ENCODE peak calls at places on chromosome X, in ten cellular contexts. O, R, L, E, A, U, H, P, N and Q are unnamed samples.

GRCh38 chrX:131987252-131987651 is 35.9 kb upstream of the STK26 start:
- DNase-seq in O (no peak), R (no peak), L (no peak), E (peak), A (no peak), U (no peak), H (no peak), P (peak), N (no peak), Q (no peak)

GRCh38 chrX:71493111-71493613 is 39.7 kb upstream of the OGT start:
- DNase-seq in O (no peak), R (no peak), L (peak), E (no peak), A (no peak), U (no peak), H (peak), P (no peak), N (no peak), Q (no peak)

GRCh38 chrX:13377537-13377936 is 57.7 kb upstream of the ATXN3L start:
- DNase-seq in O (no peak), R (no peak), L (peak), E (no peak), A (no peak), U (no peak), H (peak), P (no peak), N (no peak), Q (peak)

GRCh38 chrX:36986231-36986630 is 21.9 kb upstream of the FAM47C start:
- DNase-seq in O (no peak), R (no peak), L (no peak), E (no peak), A (no peak), U (no peak), H (no peak), P (no peak), N (no peak), Q (no peak)

GRCh38 chrX:119477812-119478232 is 9.6 kb downstream of the SLC25A5 start:
- DNase-seq in O (no peak), R (no peak), L (peak), E (no peak), A (no peak), U (no peak), H (peak), P (peak), N (peak), Q (no peak)

GRCh38 chrX:2584659-2585470 is 84.1 kb upstream of the DHRSX start:
- DNase-seq in O (no peak), R (no peak), L (no peak), E (no peak), A (no peak), U (no peak), H (no peak), P (no peak), N (no peak), Q (no peak)

GRCh38 chrX:110412971-110413726 is 54.5 kb downstream of the RTL9 start:
- DNase-seq in O (peak), R (peak), L (peak), E (peak), A (peak), U (peak), H (no peak), P (peak), N (peak), Q (peak)

GRCh38 chrX:153875391-153876111 is 10.4 kb downstream of the L1CAM start:
- DNase-seq in O (peak), R (peak), L (peak), E (peak), A (peak), U (no peak), H (peak), P (peak), N (peak), Q (no peak)

GRCh38 chrX:32269877-32270276 is 941.5 kb downstream of the DMD start:
- DNase-seq in O (no peak), R (no peak), L (no peak), E (no peak), A (no peak), U (no peak), H (no peak), P (no peak), N (no peak), Q (no peak)

GRCh38 chrX:132093239-132093860 is 34.5 kb downstream of the FRMD7 start:
- DNase-seq in O (no peak), R (no peak), L (no peak), E (no peak), A (no peak), U (no peak), H (no peak), P (no peak), N (no peak), Q (no peak)

GRCh38 chrX:140701480-140701879 is 8.1 kb upstream of the LINC00632 start:
- DNase-seq in O (peak), R (no peak), L (peak), E (peak), A (no peak), U (no peak), H (peak), P (no peak), N (no peak), Q (no peak)

GRCh38 chrX:115948018-115948923 is 222.3 kb upstream of the AGTR2 start:
- DNase-seq in O (no peak), R (no peak), L (no peak), E (peak), A (no peak), U (no peak), H (no peak), P (no peak), N (no peak), Q (no peak)

GRCh38 chrX:134254511-134254910 is 17.5 kb downstream of the CCDC160 start:
- DNase-seq in O (no peak), R (no peak), L (no peak), E (no peak), A (no peak), U (no peak), H (no peak), P (no peak), N (no peak), Q (no peak)

GRCh38 chrX:154411322-154411980 is at the start of gene TAFAZZIN:
- DNase-seq in O (peak), R (peak), L (peak), E (peak), A (peak), U (no peak), H (peak), P (peak), N (no peak), Q (peak)

GRCh38 chrX:39891781-39892180 is 206.0 kb downstream of the BCOR start:
- DNase-seq in O (no peak), R (no peak), L (no peak), E (peak), A (no peak), U (no peak), H (no peak), P (no peak), N (no peak), Q (no peak)

GRCh38 chrX:26387906-26388305 is 171.9 kb downstream of the MAGEB5 start:
- DNase-seq in O (no peak), R (no peak), L (no peak), E (no peak), A (no peak), U (no peak), H (no peak), P (no peak), N (no peak), Q (no peak)

GRCh38 chrX:2694868-2695267 is 3.8 kb downstream of the CD99 start:
- DNase-seq in O (no peak), R (no peak), L (peak), E (no peak), A (no peak), U (no peak), H (no peak), P (no peak), N (no peak), Q (no peak)

GRCh38 chrX:56995271-56995994 is at the start of gene SPIN3:
- DNase-seq in O (peak), R (peak), L (peak), E (peak), A (peak), U (peak), H (peak), P (peak), N (peak), Q (peak)

GRCh38 chrX:153633607-153634180 is 13.3 kb upstream of the DUSP9 start:
- DNase-seq in O (no peak), R (no peak), L (no peak), E (no peak), A (peak), U (no peak), H (no peak), P (no peak), N (no peak), Q (no peak)

DNA sequence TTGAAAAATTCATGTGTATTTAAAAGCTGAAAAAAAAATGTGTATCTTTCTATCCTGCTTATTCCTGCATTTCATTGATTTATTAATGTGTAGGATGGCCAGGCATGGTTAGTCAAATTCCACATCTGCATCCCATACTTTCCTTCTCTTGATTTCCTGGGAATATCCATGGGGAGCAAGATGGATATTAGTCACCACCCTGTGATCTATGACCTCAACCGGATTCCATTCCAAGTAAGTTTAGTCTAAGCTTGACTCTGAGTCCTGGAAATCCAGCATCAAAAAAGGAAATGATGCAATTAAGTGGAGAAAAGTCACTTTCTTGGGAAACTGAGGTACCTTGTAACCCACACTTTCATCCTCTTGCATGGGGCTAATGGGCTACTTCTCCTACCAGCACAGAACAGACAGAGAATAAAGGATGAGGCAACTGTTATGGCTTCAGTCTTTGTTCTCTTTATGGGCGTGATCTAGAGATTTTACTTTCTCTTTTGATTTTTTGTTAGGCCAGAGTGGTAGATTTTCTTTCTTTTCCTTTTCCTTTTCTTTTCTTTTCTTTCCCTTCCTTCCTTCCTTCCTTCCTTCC is 17.1 kb upstream of the BEX4 start:
- DNase-seq in O (no peak), R (no peak), L (peak), E (no peak), A (no peak), U (no peak), H (peak), P (no peak), N (no peak), Q (no peak)
- TF ChIP-seq CTCF in O (no peak), R (no peak), L (no peak), E (no peak), A (no peak), U (no peak), H (no peak), P (no peak), N (no peak), Q (no peak)

GRCh38 chrX:28586891-28587635 is at the start of gene IL1RAPL1:
- DNase-seq in O (peak), R (no peak), L (peak), E (peak), A (no peak), U (no peak), H (peak), P (peak), N (no peak), Q (no peak)
- TF ChIP-seq CTCF in O (peak), R (no peak), L (peak), E (no peak), A (peak), U (peak), H (peak), P (no peak), N (no peak), Q (no peak)

DNA sequence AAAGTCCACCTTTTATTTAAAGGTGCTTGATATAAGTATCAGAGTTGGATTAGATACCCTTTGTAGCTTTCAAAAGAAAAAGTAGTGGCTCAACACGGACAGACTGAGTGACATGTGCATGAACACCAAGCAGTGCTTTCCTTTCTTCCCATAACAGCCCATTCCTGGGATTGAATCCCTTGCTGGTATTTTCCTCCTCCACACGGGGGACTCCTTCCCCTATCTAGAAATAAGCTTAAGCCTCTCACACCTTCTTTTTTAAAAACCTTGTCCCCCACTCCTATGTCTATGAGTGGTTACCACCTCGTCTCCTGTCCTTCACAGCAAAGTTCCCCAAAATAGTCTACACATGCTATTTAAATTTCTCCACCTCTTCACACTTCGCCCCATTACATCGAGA is 5.1 kb downstream of the AP1S2 start:
- DNase-seq in O (peak), R (no peak), L (peak), E (no peak), A (no peak), U (no peak), H (no peak), P (no peak), N (no peak), Q (no peak)
- TF ChIP-seq CTCF in O (peak), R (no peak), L (peak), E (peak), A (peak), U (peak), H (peak), P (no peak), N (no peak), Q (peak)

DNA sequence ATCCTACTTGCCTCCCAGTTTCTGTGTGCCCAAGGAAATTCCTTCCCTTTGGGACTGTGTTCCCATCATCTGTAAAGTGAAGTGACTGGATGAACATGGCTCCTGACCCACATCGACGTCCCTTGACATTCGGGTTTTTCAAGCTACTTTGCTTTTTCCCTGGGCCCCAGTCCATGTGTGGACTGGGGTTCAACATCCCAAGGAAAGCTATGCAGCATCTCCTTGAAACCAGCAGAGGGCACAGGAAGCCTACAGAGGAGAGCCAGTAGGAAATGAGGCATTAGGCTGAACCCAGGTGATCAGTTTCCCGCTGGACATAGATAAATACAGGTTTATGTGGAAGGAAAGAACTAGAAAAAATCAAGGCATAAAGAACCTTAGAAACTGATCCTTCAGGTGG is 145.1 kb upstream of the ARHGEF9 start:
- DNase-seq in O (peak), R (no peak), L (peak), E (no peak), A (no peak), U (no peak), H (peak), P (no peak), N (no peak), Q (no peak)
- TF ChIP-seq CTCF in O (no peak), R (no peak), L (peak), E (peak), A (no peak), U (peak), H (peak), P (no peak), N (no peak), Q (no peak)

GRCh38 chrX:6383488-6383887 is 151.4 kb downstream of the VCX3A start:
- DNase-seq in O (no peak), R (no peak), L (no peak), E (no peak), A (no peak), U (no peak), H (no peak), P (no peak), N (no peak), Q (no peak)

GRCh38 chrX:6383911-6384310 is 151.0 kb downstream of the VCX3A start:
- DNase-seq in O (no peak), R (no peak), L (no peak), E (no peak), A (no peak), U (no peak), H (no peak), P (no peak), N (no peak), Q (no peak)

GRCh38 chrX:6384391-6384790 is 150.5 kb downstream of the VCX3A start:
- DNase-seq in O (no peak), R (no peak), L (no peak), E (no peak), A (no peak), U (no peak), H (no peak), P (no peak), N (no peak), Q (no peak)

GRCh38 chrX:6384921-6385320 is 150.0 kb downstream of the VCX3A start:
- DNase-seq in O (no peak), R (no peak), L (no peak), E (no peak), A (no peak), U (no peak), H (no peak), P (no peak), N (no peak), Q (no peak)

GRCh38 chrX:6386837-6387236 is 148.1 kb downstream of the VCX3A start:
- DNase-seq in O (peak), R (no peak), L (no peak), E (no peak), A (no peak), U (no peak), H (no peak), P (no peak), N (no peak), Q (no peak)
- TF ChIP-seq CTCF in O (no peak), R (no peak), L (no peak), E (no peak), A (no peak), U (no peak), H (no peak), P (no peak), N (no peak), Q (no peak)

GRCh38 chrX:24647257-24648058 is at the start of gene PCYT1B:
- DNase-seq in O (peak), R (peak), L (peak), E (peak), A (peak), U (peak), H (peak), P (peak), N (peak), Q (no peak)

GRCh38 chrX:24643116-24643515 is 4.0 kb downstream of the PCYT1B start:
- DNase-seq in O (no peak), R (no peak), L (peak), E (no peak), A (no peak), U (no peak), H (no peak), P (no peak), N (no peak), Q (no peak)

GRCh38 chrX:24651783-24652182 is 4.6 kb upstream of the PCYT1B start:
- DNase-seq in O (no peak), R (no peak), L (no peak), E (no peak), A (no peak), U (no peak), H (no peak), P (no peak), N (no peak), Q (no peak)

DNA sequence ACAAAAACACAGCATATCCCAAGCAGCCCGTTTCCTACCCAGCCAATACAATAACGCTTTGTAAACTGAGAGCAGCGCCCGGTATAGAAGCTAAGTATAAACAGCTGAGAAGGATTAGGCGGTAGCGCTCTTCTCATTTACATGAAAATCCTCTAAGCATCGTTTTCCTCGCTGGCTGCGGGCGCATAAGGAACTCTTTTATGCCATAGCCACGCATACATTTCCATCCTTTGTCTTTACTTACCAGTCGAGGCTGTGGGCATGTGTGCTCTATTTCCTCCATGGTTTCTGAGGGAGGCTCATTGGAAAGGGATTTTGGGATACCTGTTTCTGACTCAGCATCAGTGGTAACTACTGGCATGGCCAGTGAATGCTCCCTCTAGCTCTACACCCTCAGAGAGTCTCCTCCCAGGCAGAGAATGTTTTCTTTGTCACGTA is 383 bp downstream of the PCYT1B start:
- DNase-seq in O (peak), R (no peak), L (peak), E (no peak), A (no peak), U (no peak), H (no peak), P (no peak), N (no peak), Q (no peak)
- TF ChIP-seq CTCF in O (no peak), R (no peak), L (no peak), E (no peak), A (no peak), U (no peak), H (no peak), P (no peak), N (no peak), Q (no peak)

GRCh38 chrX:113929004-113929403 is 654.9 kb upstream of the HTR2C start:
- DNase-seq in O (peak), R (no peak), L (peak), E (peak), A (no peak), U (no peak), H (peak), P (no peak), N (no peak), Q (no peak)
- TF ChIP-seq CTCF in O (peak), R (peak), L (peak), E (peak), A (peak), U (peak), H (peak), P (peak), N (no peak), Q (peak)

DNA sequence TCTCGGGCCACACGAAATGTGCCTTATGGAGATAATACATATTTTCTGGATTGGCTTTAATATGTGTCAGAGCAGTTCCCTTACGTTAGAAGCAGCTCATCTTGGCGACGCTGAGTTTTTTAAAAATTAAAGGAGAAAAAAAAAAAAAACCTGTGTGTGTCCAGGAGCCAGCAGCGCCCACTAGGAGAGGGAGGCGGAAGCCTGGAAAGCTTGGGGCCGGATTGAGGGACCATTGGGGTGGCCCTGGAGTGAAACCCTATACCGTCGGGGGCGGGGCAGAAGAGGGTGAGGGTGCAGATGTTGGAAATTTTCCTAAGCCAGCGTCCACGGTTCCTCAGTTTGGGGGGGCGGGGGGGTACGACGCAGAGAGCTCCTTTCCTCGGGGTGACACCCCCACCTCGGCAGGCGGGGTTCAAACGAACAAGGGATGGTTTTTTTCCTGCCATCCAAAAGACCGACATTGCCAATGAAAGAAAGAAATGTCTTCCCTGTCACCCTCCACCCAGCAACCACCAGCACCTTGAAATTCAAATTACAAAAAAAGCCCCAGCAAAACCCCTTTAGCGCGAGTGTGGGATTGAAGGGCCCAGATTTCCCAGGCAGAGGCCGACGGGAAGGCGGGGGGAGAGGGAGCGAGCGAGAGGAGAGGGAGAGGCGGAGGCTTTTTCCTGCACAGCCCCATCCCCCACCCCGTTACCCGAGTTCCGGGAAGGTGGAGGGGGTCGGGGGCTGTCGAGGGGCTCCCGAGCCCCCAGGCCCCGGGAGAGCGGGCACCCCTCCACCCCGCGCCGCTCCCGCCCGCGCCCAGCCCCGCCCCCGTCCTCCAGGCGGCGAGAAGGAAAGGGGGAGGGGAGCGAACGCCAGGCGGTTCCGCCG is 868 bp downstream of the SMARCA1 start:
- DNase-seq in O (peak), R (peak), L (peak), E (no peak), A (peak), U (no peak), H (peak), P (peak), N (no peak), Q (peak)
- TF ChIP-seq CTCF in O (peak), R (no peak), L (no peak), E (no peak), A (no peak), U (no peak), H (peak), P (no peak), N (no peak), Q (no peak)